ENCODE peak calls at places on chromosomes 16 and 17, in eight cellular contexts. D, J, B, F, L, G, K and R are unnamed samples.

GRCh38 chr17:51572115-51572514 is 311.8 kb downstream of the UTP18 start:
- DNase-seq in D (no peak), J (no peak), B (no peak), F (no peak), L (no peak), G (no peak), K (no peak), R (no peak)

GRCh38 chr16:51326131-51326856 is 175.2 kb upstream of the SALL1 start:
- DNase-seq in D (no peak), J (peak), B (no peak), F (peak), L (peak), G (peak), K (peak), R (peak)

GRCh38 chr17:80782536-80783427 is 208.9 kb upstream of the CHMP6 start:
- DNase-seq in D (no peak), J (no peak), B (no peak), F (no peak), L (no peak), G (no peak), K (peak), R (peak)

GRCh38 chr17:74227681-74228080 is 14.3 kb downstream of the TTYH2 start:
- DNase-seq in D (no peak), J (no peak), B (no peak), F (no peak), L (no peak), G (no peak), K (no peak), R (no peak)

GRCh38 chr17:64938925-64939474 is 19.7 kb upstream of the LRRC37A3 start:
- DNase-seq in D (no peak), J (peak), B (no peak), F (no peak), L (peak), G (peak), K (peak), R (peak)

GRCh38 chr17:11459780-11460426 is 138.4 kb upstream of the DNAH9 start:
- DNase-seq in D (no peak), J (no peak), B (no peak), F (no peak), L (no peak), G (no peak), K (no peak), R (no peak)

GRCh38 chr16:84520778-84521770 is 16.6 kb upstream of the MEAK7 start:
- DNase-seq in D (no peak), J (no peak), B (peak), F (no peak), L (no peak), G (no peak), K (no peak), R (no peak)

GRCh38 chr17:51228177-51228576 is 31.7 kb downstream of the MBTD1 start:
- DNase-seq in D (no peak), J (peak), B (no peak), F (no peak), L (peak), G (no peak), K (peak), R (peak)

GRCh38 chr17:16286009-16286946 is 67.0 kb downstream of the CENPV start:
- DNase-seq in D (peak), J (peak), B (peak), F (peak), L (peak), G (peak), K (peak), R (peak)

GRCh38 chr16:84360170-84360569 is 8.2 kb upstream of the ATP2C2 start:
- DNase-seq in D (no peak), J (no peak), B (no peak), F (no peak), L (no peak), G (no peak), K (peak), R (peak)

GRCh38 chr17:50513501-50513900 is 5.3 kb downstream of the MYCBPAP start:
- DNase-seq in D (no peak), J (no peak), B (no peak), F (no peak), L (no peak), G (no peak), K (no peak), R (no peak)

GRCh38 chr17:77011173-77012011 is 129.4 kb upstream of the SEC14L1 start:
- DNase-seq in D (peak), J (peak), B (no peak), F (no peak), L (peak), G (peak), K (peak), R (peak)

GRCh38 chr16:2895813-2896212 is 12.8 kb downstream of the FLYWCH2 start:
- DNase-seq in D (no peak), J (no peak), B (no peak), F (no peak), L (no peak), G (no peak), K (no peak), R (peak)

GRCh38 chr17:17087424-17088103 is 45.3 kb downstream of the MPRIP start:
- DNase-seq in D (no peak), J (no peak), B (no peak), F (no peak), L (no peak), G (no peak), K (no peak), R (no peak)

GRCh38 chr17:75406222-75406615 is 741 bp upstream of the GRB2 start:
- DNase-seq in D (no peak), J (peak), B (no peak), F (no peak), L (no peak), G (peak), K (no peak), R (peak)

GRCh38 chr16:67805718-67806427 is 487 bp downstream of the RANBP10 start:
- DNase-seq in D (no peak), J (no peak), B (no peak), F (no peak), L (no peak), G (peak), K (no peak), R (no peak)

GRCh38 chr16:67804853-67805542 is 1.4 kb downstream of the RANBP10 start:
- DNase-seq in D (no peak), J (no peak), B (no peak), F (no peak), L (no peak), G (no peak), K (no peak), R (no peak)

GRCh38 chr16:67807148-67807682 is 526 bp downstream of the TSNAXIP1 start:
- DNase-seq in D (no peak), J (no peak), B (no peak), F (no peak), L (no peak), G (peak), K (no peak), R (no peak)

GRCh38 chr16:67803894-67804293 is 2.5 kb downstream of the RANBP10 start:
- DNase-seq in D (no peak), J (no peak), B (no peak), F (no peak), L (no peak), G (no peak), K (no peak), R (no peak)

DNA sequence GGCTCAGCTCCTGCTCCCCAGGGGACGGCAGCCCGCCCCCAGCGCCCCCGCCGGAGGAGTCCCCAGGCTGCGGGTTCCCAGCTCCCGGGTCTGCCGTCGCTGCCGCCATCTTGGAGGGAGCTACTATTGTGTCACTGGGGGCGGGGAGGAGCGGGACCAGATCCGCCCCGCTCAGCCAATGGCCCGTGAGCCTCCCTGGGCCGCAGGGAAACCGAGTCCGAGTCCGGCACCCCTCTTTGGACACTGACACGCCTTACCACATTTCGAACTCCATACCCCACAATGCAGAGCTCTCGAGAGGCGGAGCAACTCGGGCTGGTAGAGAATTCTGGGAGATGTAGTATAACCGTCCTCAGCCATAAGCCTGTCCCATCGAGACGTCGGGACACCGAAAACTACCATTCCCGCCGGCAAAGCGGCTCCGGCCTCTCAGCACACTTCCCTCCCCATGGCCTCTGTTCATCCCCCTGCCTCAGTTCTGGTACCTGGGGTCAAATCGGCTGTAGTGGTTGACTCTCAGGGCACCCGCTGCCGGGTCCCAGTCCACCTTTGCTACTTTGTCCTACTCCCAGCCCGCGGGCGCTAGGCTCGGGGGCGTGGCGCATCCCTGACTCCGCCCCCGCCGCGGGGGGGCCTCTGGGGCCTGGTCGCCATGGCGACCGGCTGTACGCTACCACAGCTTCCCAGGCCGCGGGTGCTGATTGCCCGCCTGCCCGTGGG is at the start of the genes RANBP10 and TSNAXIP1:
- DNase-seq in D (peak), J (peak), B (peak), F (peak), L (peak), G (peak), K (peak), R (peak)
- TF ChIP-seq CTCF in D (no peak), J (no peak), B (no peak), F (no peak), L (no peak), G (no peak), K (no peak), R (no peak)

DNA sequence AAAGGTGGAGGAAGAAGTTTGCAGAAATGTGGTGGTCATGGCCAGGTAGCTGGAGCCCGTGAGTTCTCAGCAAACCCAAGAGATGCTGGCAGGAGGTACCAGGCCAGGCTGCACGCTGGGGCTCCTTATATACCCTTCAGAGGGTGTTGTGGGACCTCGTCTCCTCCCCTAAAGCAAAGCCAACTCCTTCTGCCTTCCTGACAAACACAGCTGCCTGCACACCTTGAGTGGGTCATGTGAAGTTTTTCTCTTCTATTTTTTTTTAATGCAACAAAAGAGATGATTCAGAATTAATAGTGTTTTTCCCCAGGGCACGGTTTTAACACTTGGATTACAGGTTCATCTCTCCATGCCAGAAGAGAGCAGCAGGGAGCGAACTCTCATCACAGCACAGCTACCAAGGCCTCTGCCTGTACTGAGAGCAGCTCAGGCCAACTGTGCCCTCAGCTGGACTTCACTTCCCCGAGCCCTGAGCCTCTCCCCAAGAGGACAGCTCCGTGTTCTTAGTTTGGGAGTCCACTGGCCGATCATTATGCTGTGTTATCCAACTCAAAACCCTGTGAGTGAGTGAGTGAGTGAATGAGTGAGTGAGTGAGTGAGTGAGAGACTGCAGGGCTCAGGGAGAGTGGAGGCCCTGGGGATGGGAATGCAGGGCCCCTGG is at the start of gene KRT15:
- DNase-seq in D (peak), J (peak), B (peak), F (no peak), L (peak), G (no peak), K (no peak), R (peak)
- H3K4me3 ChIP-seq in D (peak), J (no peak), B (peak), F (no peak), L (no peak), G (no peak), K (no peak), R (no peak)

DNA sequence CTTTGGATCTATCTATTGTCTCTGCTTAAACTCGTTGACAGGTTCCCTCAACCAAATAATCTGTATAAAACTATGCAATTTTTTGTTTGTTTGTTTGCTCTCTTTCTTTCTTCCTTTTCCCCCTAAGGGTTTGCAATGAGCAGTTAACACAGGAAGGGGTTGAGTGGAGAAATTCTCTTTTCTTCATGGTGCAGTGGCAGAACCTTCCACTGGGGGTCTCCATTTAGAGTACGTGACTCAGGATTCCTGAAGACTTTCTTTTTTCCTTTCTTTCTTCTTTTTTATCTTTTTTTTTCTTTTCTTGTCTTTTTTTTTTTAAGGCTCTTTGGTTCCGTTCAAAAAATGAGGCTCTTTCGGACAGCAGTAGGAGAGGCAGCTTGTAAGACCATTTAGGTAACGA is 19.5 kb upstream of the RBFOX1 start:
- DNase-seq in D (no peak), J (no peak), B (no peak), F (no peak), L (no peak), G (no peak), K (no peak), R (no peak)
- TF ChIP-seq CTCF in D (no peak), J (peak), B (no peak), F (peak), L (peak), G (no peak), K (peak), R (no peak)

GRCh38 chr16:53212899-53213235 is 158.1 kb downstream of the CHD9 start:
- DNase-seq in D (no peak), J (no peak), B (no peak), F (no peak), L (no peak), G (no peak), K (no peak), R (no peak)

GRCh38 chr16:53211253-53211652 is 156.5 kb downstream of the CHD9 start:
- DNase-seq in D (no peak), J (no peak), B (no peak), F (no peak), L (no peak), G (no peak), K (no peak), R (no peak)

GRCh38 chr16:53209489-53209888 is 154.7 kb downstream of the CHD9 start:
- DNase-seq in D (no peak), J (no peak), B (no peak), F (no peak), L (no peak), G (no peak), K (no peak), R (no peak)

GRCh38 chr16:53213542-53213941 is 158.8 kb downstream of the CHD9 start:
- DNase-seq in D (no peak), J (no peak), B (no peak), F (no peak), L (no peak), G (no peak), K (no peak), R (no peak)

GRCh38 chr16:53207810-53208752 is 153.3 kb downstream of the CHD9 start:
- DNase-seq in D (peak), J (peak), B (peak), F (peak), L (peak), G (peak), K (peak), R (peak)
- H3K4me3 ChIP-seq in D (peak), J (peak), B (peak), F (peak), L (peak), G (no peak), K (peak), R (peak)

DNA sequence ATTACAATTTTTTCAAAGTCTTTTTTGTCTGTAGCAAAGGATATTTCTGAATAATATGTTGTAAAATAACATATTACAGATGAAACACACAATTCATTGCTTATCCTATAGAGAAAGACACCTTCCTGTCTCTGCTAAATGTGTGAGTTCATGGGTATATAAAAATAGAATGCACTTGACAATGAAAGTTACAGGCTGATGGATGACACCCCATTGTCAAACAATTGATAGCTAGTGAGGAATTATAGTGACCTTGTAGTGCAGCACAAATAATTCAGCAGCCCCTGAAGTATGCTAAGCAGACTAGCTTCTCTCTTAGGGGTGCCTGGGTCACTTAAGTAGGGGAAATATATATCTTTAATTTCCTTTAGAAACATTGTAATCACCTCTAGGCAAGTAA is 826.2 kb downstream of the CDH8 start:
- DNase-seq in D (no peak), J (no peak), B (no peak), F (no peak), L (no peak), G (no peak), K (no peak), R (no peak)
- TF ChIP-seq CTCF in D (no peak), J (no peak), B (no peak), F (no peak), L (no peak), G (no peak), K (no peak), R (no peak)

GRCh38 chr17:61839300-61839786 is 24.0 kb downstream of the BRIP1 start:
- DNase-seq in D (no peak), J (no peak), B (no peak), F (no peak), L (no peak), G (no peak), K (no peak), R (no peak)
- H3K4me3 ChIP-seq in D (no peak), J (no peak), B (no peak), F (no peak), L (no peak), G (no peak), K (no peak), R (no peak)